ENCODE peak calls at places on chromosomes 6 and 20, in five cellular contexts. P, Q, B, C and W are unnamed samples.

GRCh38 chr20:34537651-34538050 is 20.9 kb upstream of the MAP1LC3A start:
- DNase-seq in P (no peak), Q (peak; percentile 78), B (no peak), C (no peak), W (no peak)

GRCh38 chr6:161722394-161722793 is 448.5 kb upstream of the AGPAT4 start:
- DNase-seq in P (no peak), Q (no peak), B (no peak), C (no peak), W (no peak)

GRCh38 chr6:128694303-128695009 is 174.1 kb upstream of the PTPRK start:
- DNase-seq in P (no peak), Q (no peak), B (no peak), C (no peak), W (no peak)

GRCh38 chr20:23920936-23921335 is 41.4 kb upstream of the CST5 start:
- DNase-seq in P (no peak), Q (no peak), B (no peak), C (no peak), W (no peak)

GRCh38 chr6:166343157-166343502 is 785 bp upstream of the SFT2D1 start:
- DNase-seq in P (no peak), Q (no peak), B (no peak), C (no peak), W (no peak)

GRCh38 chr6:105810922-105811482 is 275.1 kb upstream of the PRDM1 start:
- DNase-seq in P (no peak), Q (no peak), B (no peak), C (no peak), W (no peak)

GRCh38 chr6:105815657-105816555 is 270.2 kb upstream of the PRDM1 start:
- DNase-seq in P (no peak), Q (no peak), B (no peak), C (peak; percentile 96), W (no peak)

GRCh38 chr6:42177514-42178364 is 4.6 kb downstream of the GUCA1A start:
- DNase-seq in P (no peak), Q (no peak), B (peak; percentile 69), C (no peak), W (no peak)

GRCh38 chr20:35144694-35145093 is 2.4 kb downstream of the EDEM2 start:
- DNase-seq in P (no peak), Q (peak; percentile 16), B (no peak), C (peak; percentile 87), W (no peak)

GRCh38 chr20:49747707-49748524 is 34.2 kb upstream of the B4GALT5 start:
- DNase-seq in P (no peak), Q (no peak), B (no peak), C (peak; percentile 72), W (peak; percentile 61)

GRCh38 chr6:15417811-15418210 is 171.9 kb downstream of the JARID2 start:
- DNase-seq in P (no peak), Q (peak; percentile 87), B (no peak), C (no peak), W (no peak)

GRCh38 chr20:49579874-49580817 is 12.2 kb upstream of the PTGIS start:
- DNase-seq in P (no peak), Q (no peak), B (no peak), C (no peak), W (no peak)

GRCh38 chr6:56736804-56737203 is 94.1 kb upstream of the DST start:
- DNase-seq in P (no peak), Q (no peak), B (no peak), C (no peak), W (no peak)

GRCh38 chr20:9068896-9069663 is at the start of gene PLCB4:
- DNase-seq in P (no peak), Q (peak; percentile 86), B (peak; percentile 77), C (peak; percentile 75), W (no peak)

GRCh38 chr6:33702345-33702977 is 9.0 kb downstream of the UQCC2 start:
- DNase-seq in P (no peak), Q (no peak), B (peak; percentile 78), C (peak; percentile 66), W (no peak)

GRCh38 chr6:20605581-20605980 is 71.3 kb downstream of the CDKAL1 start:
- DNase-seq in P (no peak), Q (no peak), B (peak; percentile 8), C (peak; percentile 46), W (no peak)

GRCh38 chr6:37456816-37457560 is 24.0 kb downstream of the CMTR1 start:
- DNase-seq in P (no peak), Q (no peak), B (no peak), C (no peak), W (no peak)

GRCh38 chr20:57474816-57475215 is 50.1 kb downstream of the CTCFL start:
- DNase-seq in P (no peak), Q (peak; percentile 75), B (no peak), C (no peak), W (no peak)

GRCh38 chr6:111382476-111383294 is 100.3 kb downstream of the REV3L start:
- DNase-seq in P (no peak), Q (no peak), B (no peak), C (peak; percentile 13), W (peak; percentile 31)

GRCh38 chr6:154932562-154933027 is 62.5 kb upstream of the TIAM2 start:
- DNase-seq in P (no peak), Q (no peak), B (peak; percentile 96), C (no peak), W (no peak)

GRCh38 chr20:53382263-53382844 is 211.3 kb downstream of the ZNF217 start:
- DNase-seq in P (no peak), Q (no peak), B (no peak), C (no peak), W (no peak)

GRCh38 chr6:111523484-111524166 is 40.6 kb upstream of the REV3L start:
- DNase-seq in P (no peak), Q (no peak), B (no peak), C (no peak), W (no peak)

GRCh38 chr6:98777762-98778161 is 56.6 kb upstream of the POU3F2 start:
- DNase-seq in P (no peak), Q (no peak), B (no peak), C (no peak), W (no peak)

GRCh38 chr20:59403261-59403961 is 103.0 kb downstream of the EDN3 start:
- DNase-seq in P (no peak), Q (peak; percentile 76), B (peak; percentile 53), C (peak; percentile 41), W (no peak)

GRCh38 chr6:50030777-50031562 is 9.2 kb upstream of the DEFB110 start:
- DNase-seq in P (peak; percentile 70), Q (no peak), B (peak; percentile 86), C (no peak), W (no peak)

GRCh38 chr6:136077834-136078576 is 172.1 kb downstream of the MTFR2 start:
- DNase-seq in P (no peak), Q (no peak), B (no peak), C (no peak), W (no peak)

GRCh38 chr6:114747995-114748625 is 405.3 kb upstream of the HS3ST5 start:
- DNase-seq in P (no peak), Q (peak; percentile 46), B (peak; percentile 22), C (peak; percentile 24), W (peak; percentile 33)

GRCh38 chr20:17796096-17796563 is 96.4 kb downstream of the BANF2 start:
- DNase-seq in P (no peak), Q (no peak), B (no peak), C (no peak), W (peak; percentile 38)

GRCh38 chr20:10795286-10796026 is 121.7 kb upstream of the JAG1 start:
- DNase-seq in P (no peak), Q (no peak), B (no peak), C (no peak), W (no peak)

GRCh38 chr6:107866606-107867301 is 42.6 kb upstream of the SCML4 start:
- DNase-seq in P (no peak), Q (no peak), B (peak; percentile 60), C (peak; percentile 41), W (no peak)

GRCh38 chr6:46380152-46380807 is 111.0 kb downstream of the RCAN2 start:
- DNase-seq in P (no peak), Q (no peak), B (peak; percentile 3), C (peak; percentile 25), W (no peak)

GRCh38 chr6:158283304-158284005 is 28.8 kb upstream of the TULP4 start:
- DNase-seq in P (peak; percentile 15), Q (no peak), B (peak; percentile 66), C (peak; percentile 39), W (no peak)

GRCh38 chr20:38894091-38894847 is 31.9 kb upstream of the FAM83D start:
- DNase-seq in P (no peak), Q (no peak), B (no peak), C (peak; percentile 46), W (no peak)

GRCh38 chr6:169958510-169958909 is 207.1 kb downstream of the ERMARD start:
- DNase-seq in P (no peak), Q (no peak), B (no peak), C (no peak), W (no peak)

GRCh38 chr6:143329323-143329722 is 121.2 kb downstream of the ADAT2 start:
- DNase-seq in P (no peak), Q (no peak), B (no peak), C (no peak), W (no peak)